ENCODE peak calls at places on chromosomes 12 and 14, in four cellular contexts. One of them, this sample, is unnamed.

GRCh38 chr14:93481758-93482157 is 51.0 kb downstream of the UNC79 start:
- DNase-seq in kidney epithelial cell: no peak
- DNase-seq in dorsolateral prefrontal cortex: no peak
- DNase-seq in naive thymus-derived CD4-positive, alpha-beta T cell: no peak
- DNase-seq in this sample: no peak

GRCh38 chr12:118840399-118840798 is 140.9 kb upstream of the SRRM4 start:
- DNase-seq in kidney epithelial cell: no peak
- DNase-seq in dorsolateral prefrontal cortex: no peak
- DNase-seq in naive thymus-derived CD4-positive, alpha-beta T cell: no peak
- DNase-seq in this sample: no peak

GRCh38 chr14:67472726-67473125 is 15.8 kb downstream of the TMEM229B start:
- DNase-seq in kidney epithelial cell: no peak
- DNase-seq in dorsolateral prefrontal cortex: no peak
- DNase-seq in naive thymus-derived CD4-positive, alpha-beta T cell: no peak
- DNase-seq in this sample: no peak

GRCh38 chr12:2387051-2387834 is 334.5 kb downstream of the CACNA1C start:
- DNase-seq in kidney epithelial cell: no peak
- DNase-seq in dorsolateral prefrontal cortex: no peak
- DNase-seq in naive thymus-derived CD4-positive, alpha-beta T cell: no peak
- DNase-seq in this sample: no peak

GRCh38 chr12:3305904-3306619 is 184.9 kb upstream of the PRMT8 start:
- DNase-seq in kidney epithelial cell: no peak
- DNase-seq in dorsolateral prefrontal cortex: peak; percentile 53
- DNase-seq in naive thymus-derived CD4-positive, alpha-beta T cell: no peak
- DNase-seq in this sample: no peak

GRCh38 chr12:92080390-92081285 is 65.0 kb downstream of the BTG1 start:
- DNase-seq in kidney epithelial cell: peak; percentile 78
- DNase-seq in dorsolateral prefrontal cortex: no peak
- DNase-seq in naive thymus-derived CD4-positive, alpha-beta T cell: peak; percentile 31
- DNase-seq in this sample: no peak

GRCh38 chr12:10033783-10034381 is 3.4 kb downstream of the CLEC9A start:
- DNase-seq in kidney epithelial cell: no peak
- DNase-seq in dorsolateral prefrontal cortex: no peak
- DNase-seq in naive thymus-derived CD4-positive, alpha-beta T cell: no peak
- DNase-seq in this sample: no peak

GRCh38 chr14:68079941-68080697 is 260.5 kb downstream of the RAD51B start:
- DNase-seq in kidney epithelial cell: no peak
- DNase-seq in dorsolateral prefrontal cortex: no peak
- DNase-seq in naive thymus-derived CD4-positive, alpha-beta T cell: no peak
- DNase-seq in this sample: no peak

GRCh38 chr12:27900920-27901879 is 71.3 kb downstream of the PTHLH start:
- DNase-seq in kidney epithelial cell: no peak
- DNase-seq in dorsolateral prefrontal cortex: no peak
- DNase-seq in naive thymus-derived CD4-positive, alpha-beta T cell: no peak
- DNase-seq in this sample: no peak

GRCh38 chr12:109764776-109765492 is 51.3 kb downstream of the FAM222A start:
- DNase-seq in kidney epithelial cell: no peak
- DNase-seq in dorsolateral prefrontal cortex: peak; percentile 35
- DNase-seq in naive thymus-derived CD4-positive, alpha-beta T cell: no peak
- DNase-seq in this sample: no peak

GRCh38 chr12:126601184-126602170 is 1536.2 kb downstream of the AACS start:
- DNase-seq in kidney epithelial cell: no peak
- DNase-seq in dorsolateral prefrontal cortex: no peak
- DNase-seq in naive thymus-derived CD4-positive, alpha-beta T cell: no peak
- DNase-seq in this sample: no peak

GRCh38 chr12:51118706-51119105 is 35.3 kb upstream of the CSRNP2 start:
- DNase-seq in kidney epithelial cell: peak; percentile 78
- DNase-seq in dorsolateral prefrontal cortex: no peak
- DNase-seq in naive thymus-derived CD4-positive, alpha-beta T cell: no peak
- DNase-seq in this sample: no peak

GRCh38 chr14:79318371-79318770 is 892.9 kb downstream of the DIO2 start:
- DNase-seq in kidney epithelial cell: no peak
- DNase-seq in dorsolateral prefrontal cortex: no peak
- DNase-seq in naive thymus-derived CD4-positive, alpha-beta T cell: no peak
- DNase-seq in this sample: no peak

GRCh38 chr14:65224799-65225198 is 122.5 kb upstream of the MAX start:
- DNase-seq in kidney epithelial cell: no peak
- DNase-seq in dorsolateral prefrontal cortex: peak; percentile 76
- DNase-seq in naive thymus-derived CD4-positive, alpha-beta T cell: no peak
- DNase-seq in this sample: no peak

GRCh38 chr12:7092229-7092985 is at the start of gene C1R:
- DNase-seq in kidney epithelial cell: peak; percentile 18
- DNase-seq in dorsolateral prefrontal cortex: peak; percentile 64
- DNase-seq in naive thymus-derived CD4-positive, alpha-beta T cell: peak; percentile 46
- DNase-seq in this sample: peak; percentile 38

GRCh38 chr14:65255583-65256443 is 153.5 kb upstream of the MAX start:
- DNase-seq in kidney epithelial cell: no peak
- DNase-seq in dorsolateral prefrontal cortex: no peak
- DNase-seq in naive thymus-derived CD4-positive, alpha-beta T cell: no peak
- DNase-seq in this sample: no peak

GRCh38 chr12:125050446-125050845 is 14.8 kb upstream of the AACS start:
- DNase-seq in kidney epithelial cell: no peak
- DNase-seq in dorsolateral prefrontal cortex: no peak
- DNase-seq in naive thymus-derived CD4-positive, alpha-beta T cell: no peak
- DNase-seq in this sample: no peak

GRCh38 chr12:13230500-13230899 is 34.0 kb downstream of the EMP1 start:
- DNase-seq in kidney epithelial cell: no peak
- DNase-seq in dorsolateral prefrontal cortex: no peak
- DNase-seq in naive thymus-derived CD4-positive, alpha-beta T cell: no peak
- DNase-seq in this sample: no peak

GRCh38 chr12:77402726-77403125 is 337.4 kb upstream of the E2F7 start:
- DNase-seq in kidney epithelial cell: no peak
- DNase-seq in dorsolateral prefrontal cortex: no peak
- DNase-seq in naive thymus-derived CD4-positive, alpha-beta T cell: no peak
- DNase-seq in this sample: no peak

GRCh38 chr14:80507292-80507869 is 296.1 kb upstream of the DIO2 start:
- DNase-seq in kidney epithelial cell: no peak
- DNase-seq in dorsolateral prefrontal cortex: no peak
- DNase-seq in naive thymus-derived CD4-positive, alpha-beta T cell: no peak
- DNase-seq in this sample: no peak

GRCh38 chr12:75481013-75481705 is 604 bp downstream of the GLIPR1 start:
- DNase-seq in kidney epithelial cell: no peak
- DNase-seq in dorsolateral prefrontal cortex: no peak
- DNase-seq in naive thymus-derived CD4-positive, alpha-beta T cell: no peak
- DNase-seq in this sample: no peak

GRCh38 chr12:95185834-95186233 is 31.4 kb downstream of the FGD6 start:
- DNase-seq in kidney epithelial cell: no peak
- DNase-seq in dorsolateral prefrontal cortex: no peak
- DNase-seq in naive thymus-derived CD4-positive, alpha-beta T cell: no peak
- DNase-seq in this sample: no peak

GRCh38 chr14:85010186-85010585 is 519.8 kb upstream of the FLRT2 start:
- DNase-seq in kidney epithelial cell: peak; percentile 4
- DNase-seq in dorsolateral prefrontal cortex: no peak
- DNase-seq in naive thymus-derived CD4-positive, alpha-beta T cell: no peak
- DNase-seq in this sample: no peak

GRCh38 chr12:29220632-29221336 is 71.7 kb downstream of the FAR2 start:
- DNase-seq in kidney epithelial cell: no peak
- DNase-seq in dorsolateral prefrontal cortex: no peak
- DNase-seq in naive thymus-derived CD4-positive, alpha-beta T cell: no peak
- DNase-seq in this sample: no peak

GRCh38 chr12:17060260-17060659 is 454.3 kb upstream of the LMO3 start:
- DNase-seq in kidney epithelial cell: no peak
- DNase-seq in dorsolateral prefrontal cortex: no peak
- DNase-seq in naive thymus-derived CD4-positive, alpha-beta T cell: no peak
- DNase-seq in this sample: no peak

GRCh38 chr12:89064780-89065179 is 287.5 kb downstream of the DUSP6 start:
- DNase-seq in kidney epithelial cell: peak; percentile 71
- DNase-seq in dorsolateral prefrontal cortex: no peak
- DNase-seq in naive thymus-derived CD4-positive, alpha-beta T cell: no peak
- DNase-seq in this sample: no peak

GRCh38 chr12:119153477-119154434 is 25.0 kb upstream of the HSPB8 start:
- DNase-seq in kidney epithelial cell: peak; percentile 37
- DNase-seq in dorsolateral prefrontal cortex: no peak
- DNase-seq in naive thymus-derived CD4-positive, alpha-beta T cell: no peak
- DNase-seq in this sample: no peak

GRCh38 chr12:96117460-96117859 is 76.7 kb upstream of the ELK3 start:
- DNase-seq in kidney epithelial cell: no peak
- DNase-seq in dorsolateral prefrontal cortex: no peak
- DNase-seq in naive thymus-derived CD4-positive, alpha-beta T cell: no peak
- DNase-seq in this sample: no peak

GRCh38 chr12:117440384-117440783 is 79.0 kb upstream of the NOS1 start:
- DNase-seq in kidney epithelial cell: no peak
- DNase-seq in dorsolateral prefrontal cortex: no peak
- DNase-seq in naive thymus-derived CD4-positive, alpha-beta T cell: no peak
- DNase-seq in this sample: no peak

GRCh38 chr14:68619805-68620574 is 172.9 kb downstream of the ZFP36L1 start:
- DNase-seq in kidney epithelial cell: no peak
- DNase-seq in dorsolateral prefrontal cortex: no peak
- DNase-seq in naive thymus-derived CD4-positive, alpha-beta T cell: no peak
- DNase-seq in this sample: no peak

GRCh38 chr12:22700126-22700525 is 75.2 kb downstream of the ETNK1 start:
- DNase-seq in kidney epithelial cell: peak; percentile 78
- DNase-seq in dorsolateral prefrontal cortex: no peak
- DNase-seq in naive thymus-derived CD4-positive, alpha-beta T cell: no peak
- DNase-seq in this sample: no peak

GRCh38 chr14:23537351-23538048 is 14.1 kb downstream of the ZFHX2 start:
- DNase-seq in kidney epithelial cell: no peak
- DNase-seq in dorsolateral prefrontal cortex: no peak
- DNase-seq in naive thymus-derived CD4-positive, alpha-beta T cell: no peak
- DNase-seq in this sample: no peak

GRCh38 chr12:76653342-76653741 is 93.8 kb upstream of the OSBPL8 start:
- DNase-seq in kidney epithelial cell: no peak
- DNase-seq in dorsolateral prefrontal cortex: no peak
- DNase-seq in naive thymus-derived CD4-positive, alpha-beta T cell: no peak
- DNase-seq in this sample: no peak

GRCh38 chr14:26702721-26703250 is 105.0 kb upstream of the NOVA1 start:
- DNase-seq in kidney epithelial cell: no peak
- DNase-seq in dorsolateral prefrontal cortex: no peak
- DNase-seq in naive thymus-derived CD4-positive, alpha-beta T cell: no peak
- DNase-seq in this sample: no peak

GRCh38 chr14:23562822-23563472 is 4.6 kb downstream of the AP1G2 start:
- DNase-seq in kidney epithelial cell: no peak
- DNase-seq in dorsolateral prefrontal cortex: no peak
- DNase-seq in naive thymus-derived CD4-positive, alpha-beta T cell: peak; percentile 34
- DNase-seq in this sample: peak; percentile 25

GRCh38 chr12:67826946-67827719 is 162.1 kb upstream of the IFNG-AS1 start:
- DNase-seq in kidney epithelial cell: no peak
- DNase-seq in dorsolateral prefrontal cortex: no peak
- DNase-seq in naive thymus-derived CD4-positive, alpha-beta T cell: no peak
- DNase-seq in this sample: no peak

GRCh38 chr12:108133482-108133881 is 4.4 kb downstream of the WSCD2 start:
- DNase-seq in kidney epithelial cell: no peak
- DNase-seq in dorsolateral prefrontal cortex: no peak
- DNase-seq in naive thymus-derived CD4-positive, alpha-beta T cell: no peak
- DNase-seq in this sample: no peak

GRCh38 chr14:73245401-73246325 is 8.4 kb downstream of the PAPLN start:
- DNase-seq in kidney epithelial cell: no peak
- DNase-seq in dorsolateral prefrontal cortex: no peak
- DNase-seq in naive thymus-derived CD4-positive, alpha-beta T cell: no peak
- DNase-seq in this sample: peak; percentile 22